ENCODE peak calls at places on chromosomes 16 and 17, in seven cellular contexts. One of them, this sample, is unnamed.

GRCh38 chr17:57114085-57114673 is 29.1 kb downstream of the AKAP1 start:
- DNase-seq in H9: peak
- DNase-seq in IMR-90: peak
- DNase-seq in mesendoderm: peak
- DNase-seq in mesenchymal stem cell: peak
- DNase-seq in neuronal stem cell: peak
- DNase-seq in trophoblast cell: no peak
- DNase-seq in this sample: peak

GRCh38 chr16:1071009-1071408 is 1.5 kb upstream of the SSTR5 start:
- DNase-seq in H9: no peak
- DNase-seq in IMR-90: no peak
- DNase-seq in mesendoderm: no peak
- DNase-seq in mesenchymal stem cell: no peak
- DNase-seq in neuronal stem cell: no peak
- DNase-seq in trophoblast cell: no peak
- DNase-seq in this sample: no peak

GRCh38 chr16:69424935-69425784 is 741 bp downstream of the CYB5B start:
- DNase-seq in H9: no peak
- DNase-seq in IMR-90: no peak
- DNase-seq in mesendoderm: no peak
- DNase-seq in mesenchymal stem cell: peak
- DNase-seq in neuronal stem cell: no peak
- DNase-seq in trophoblast cell: no peak
- DNase-seq in this sample: no peak

GRCh38 chr17:80043963-80044362 is 7.5 kb downstream of the CCDC40 start:
- DNase-seq in H9: no peak
- DNase-seq in IMR-90: no peak
- DNase-seq in mesendoderm: no peak
- DNase-seq in mesenchymal stem cell: no peak
- DNase-seq in neuronal stem cell: no peak
- DNase-seq in trophoblast cell: no peak
- DNase-seq in this sample: no peak

GRCh38 chr17:39794249-39794970 is 56.7 kb downstream of the GRB7 start:
- DNase-seq in H9: no peak
- DNase-seq in IMR-90: no peak
- DNase-seq in mesendoderm: no peak
- DNase-seq in mesenchymal stem cell: no peak
- DNase-seq in neuronal stem cell: no peak
- DNase-seq in trophoblast cell: no peak
- DNase-seq in this sample: no peak

GRCh38 chr16:49484454-49484853 is 110.8 kb downstream of the C16orf78 start:
- DNase-seq in H9: peak
- DNase-seq in IMR-90: no peak
- DNase-seq in mesendoderm: peak
- DNase-seq in mesenchymal stem cell: peak
- DNase-seq in neuronal stem cell: peak
- DNase-seq in trophoblast cell: peak
- DNase-seq in this sample: peak

GRCh38 chr16:66961065-66961744 is at the start of gene CES3:
- DNase-seq in H9: peak
- DNase-seq in IMR-90: peak
- DNase-seq in mesendoderm: peak
- DNase-seq in mesenchymal stem cell: peak
- DNase-seq in neuronal stem cell: peak
- DNase-seq in trophoblast cell: peak
- DNase-seq in this sample: peak

GRCh38 chr16:1832831-1833454 is 5.9 kb downstream of the FAHD1 start:
- DNase-seq in H9: no peak
- DNase-seq in IMR-90: no peak
- DNase-seq in mesendoderm: no peak
- DNase-seq in mesenchymal stem cell: no peak
- DNase-seq in neuronal stem cell: no peak
- DNase-seq in trophoblast cell: no peak
- DNase-seq in this sample: no peak

GRCh38 chr17:1043601-1044251 is 46.8 kb downstream of the TIMM22 start:
- DNase-seq in H9: peak
- DNase-seq in IMR-90: no peak
- DNase-seq in mesendoderm: peak
- DNase-seq in mesenchymal stem cell: peak
- DNase-seq in neuronal stem cell: no peak
- DNase-seq in trophoblast cell: no peak
- DNase-seq in this sample: no peak

GRCh38 chr17:60047590-60047989 is 31.1 kb downstream of the HEATR6 start:
- DNase-seq in H9: no peak
- DNase-seq in IMR-90: no peak
- DNase-seq in mesendoderm: no peak
- DNase-seq in mesenchymal stem cell: no peak
- DNase-seq in neuronal stem cell: no peak
- DNase-seq in trophoblast cell: no peak
- DNase-seq in this sample: no peak

GRCh38 chr16:70710422-70711210 is 24.8 kb upstream of the MTSS2 start:
- DNase-seq in H9: no peak
- DNase-seq in IMR-90: no peak
- DNase-seq in mesendoderm: no peak
- DNase-seq in mesenchymal stem cell: no peak
- DNase-seq in neuronal stem cell: no peak
- DNase-seq in trophoblast cell: no peak
- DNase-seq in this sample: no peak

GRCh38 chr17:38415250-38416194 is 12.7 kb upstream of the ARHGAP23 start:
- DNase-seq in H9: peak
- DNase-seq in IMR-90: peak
- DNase-seq in mesendoderm: peak
- DNase-seq in mesenchymal stem cell: peak
- DNase-seq in neuronal stem cell: no peak
- DNase-seq in trophoblast cell: no peak
- DNase-seq in this sample: no peak

GRCh38 chr17:864315-864714 is 82.2 kb downstream of the MRM3 start:
- DNase-seq in H9: no peak
- DNase-seq in IMR-90: no peak
- DNase-seq in mesendoderm: no peak
- DNase-seq in mesenchymal stem cell: no peak
- DNase-seq in neuronal stem cell: no peak
- DNase-seq in trophoblast cell: no peak
- DNase-seq in this sample: no peak

GRCh38 chr16:9308300-9309209 is 217.1 kb downstream of the HAPSTR1 start:
- DNase-seq in H9: no peak
- DNase-seq in IMR-90: no peak
- DNase-seq in mesendoderm: no peak
- DNase-seq in mesenchymal stem cell: no peak
- DNase-seq in neuronal stem cell: no peak
- DNase-seq in trophoblast cell: no peak
- DNase-seq in this sample: no peak

GRCh38 chr16:9316008-9316407 is 224.6 kb downstream of the HAPSTR1 start:
- DNase-seq in H9: no peak
- DNase-seq in IMR-90: no peak
- DNase-seq in mesendoderm: no peak
- DNase-seq in mesenchymal stem cell: no peak
- DNase-seq in neuronal stem cell: no peak
- DNase-seq in trophoblast cell: no peak
- DNase-seq in this sample: no peak

GRCh38 chr16:9309844-9310243 is 218.4 kb downstream of the HAPSTR1 start:
- DNase-seq in H9: no peak
- DNase-seq in IMR-90: no peak
- DNase-seq in mesendoderm: no peak
- DNase-seq in mesenchymal stem cell: no peak
- DNase-seq in neuronal stem cell: no peak
- DNase-seq in trophoblast cell: no peak
- DNase-seq in this sample: no peak

GRCh38 chr16:9306753-9307152 is 215.3 kb downstream of the HAPSTR1 start:
- DNase-seq in H9: no peak
- DNase-seq in IMR-90: no peak
- DNase-seq in mesendoderm: no peak
- DNase-seq in mesenchymal stem cell: no peak
- DNase-seq in neuronal stem cell: no peak
- DNase-seq in trophoblast cell: no peak
- DNase-seq in this sample: no peak

GRCh38 chr16:9311303-9311954 is 220.0 kb downstream of the HAPSTR1 start:
- DNase-seq in H9: peak
- DNase-seq in IMR-90: no peak
- DNase-seq in mesendoderm: peak
- DNase-seq in mesenchymal stem cell: no peak
- DNase-seq in neuronal stem cell: no peak
- DNase-seq in trophoblast cell: no peak
- DNase-seq in this sample: peak
- H3K23ac ChIP-seq in H9: no peak
- H3K23ac ChIP-seq in IMR-90: no peak
- H3K23ac ChIP-seq in mesendoderm: no peak
- H3K23ac ChIP-seq in mesenchymal stem cell: no peak
- H3K23ac ChIP-seq in neuronal stem cell: no peak
- H3K23ac ChIP-seq in trophoblast cell: no peak
- H3K23ac ChIP-seq in this sample: no peak

DNA sequence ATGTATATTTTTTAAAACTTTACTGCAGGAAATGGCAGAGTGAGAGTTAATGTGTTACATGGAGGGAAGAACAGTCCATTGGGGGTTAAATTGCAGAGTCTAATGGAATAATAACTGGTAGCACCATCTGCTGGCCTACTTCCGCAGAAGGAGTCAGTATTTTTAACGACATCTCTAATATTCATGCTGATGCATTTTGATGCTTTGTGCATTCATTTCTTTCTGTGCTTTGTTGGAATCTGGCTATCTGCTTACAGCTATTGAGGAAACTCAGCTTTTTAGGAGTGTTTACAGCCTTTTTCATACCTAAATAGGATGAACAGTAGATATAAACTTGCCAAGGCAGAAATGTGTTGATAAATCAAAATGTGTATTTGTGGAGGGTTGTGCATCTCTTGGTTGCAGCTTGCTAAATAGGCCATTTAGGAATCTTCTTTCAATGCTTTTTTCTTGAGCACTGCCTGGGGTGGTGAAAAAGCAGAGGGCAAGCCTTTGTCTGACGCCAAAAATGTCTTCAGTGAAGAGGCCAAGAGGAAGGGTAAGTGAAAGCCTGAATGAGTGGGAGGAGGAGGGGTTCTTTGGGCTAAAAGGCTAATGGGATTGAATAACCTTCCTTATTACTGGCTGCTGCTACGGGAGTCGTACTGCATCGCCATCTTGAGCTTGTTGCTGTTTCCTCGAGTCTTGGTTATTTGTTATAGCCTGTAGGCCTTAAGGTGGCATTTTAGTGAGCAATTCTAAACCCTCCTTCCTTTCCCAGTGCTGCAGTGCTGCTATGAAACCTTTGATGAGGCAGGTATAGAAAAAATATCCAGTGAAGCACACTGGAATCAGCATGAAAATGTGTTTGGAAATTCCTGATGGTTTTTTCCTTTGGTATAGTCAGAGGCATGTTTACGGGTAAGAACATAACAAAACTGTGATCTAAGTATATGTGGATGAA is 153.3 kb downstream of the CHD9 start:
- DNase-seq in H9: peak
- DNase-seq in IMR-90: peak
- DNase-seq in mesendoderm: peak
- DNase-seq in mesenchymal stem cell: peak
- DNase-seq in neuronal stem cell: peak
- DNase-seq in trophoblast cell: peak
- DNase-seq in this sample: peak
- H3K23ac ChIP-seq in H9: no peak
- H3K23ac ChIP-seq in IMR-90: peak
- H3K23ac ChIP-seq in mesendoderm: no peak
- H3K23ac ChIP-seq in mesenchymal stem cell: no peak
- H3K23ac ChIP-seq in neuronal stem cell: no peak
- H3K23ac ChIP-seq in trophoblast cell: no peak
- H3K23ac ChIP-seq in this sample: no peak

GRCh38 chr16:77905356-77905920 is 116.9 kb upstream of the CLEC3A start:
- DNase-seq in H9: no peak
- DNase-seq in IMR-90: no peak
- DNase-seq in mesendoderm: no peak
- DNase-seq in mesenchymal stem cell: no peak
- DNase-seq in neuronal stem cell: no peak
- DNase-seq in trophoblast cell: no peak
- DNase-seq in this sample: no peak
- H3K23ac ChIP-seq in H9: no peak
- H3K23ac ChIP-seq in IMR-90: no peak
- H3K23ac ChIP-seq in mesendoderm: no peak
- H3K23ac ChIP-seq in mesenchymal stem cell: no peak
- H3K23ac ChIP-seq in neuronal stem cell: no peak
- H3K23ac ChIP-seq in trophoblast cell: no peak
- H3K23ac ChIP-seq in this sample: no peak

GRCh38 chr17:48234922-48235321 is 127.4 kb downstream of the SNX11 start:
- DNase-seq in H9: no peak
- DNase-seq in IMR-90: no peak
- DNase-seq in mesendoderm: no peak
- DNase-seq in mesenchymal stem cell: no peak
- DNase-seq in neuronal stem cell: no peak
- DNase-seq in trophoblast cell: no peak
- DNase-seq in this sample: no peak
- H3K23ac ChIP-seq in H9: no peak
- H3K23ac ChIP-seq in IMR-90: no peak
- H3K23ac ChIP-seq in mesendoderm: no peak
- H3K23ac ChIP-seq in mesenchymal stem cell: no peak
- H3K23ac ChIP-seq in neuronal stem cell: no peak
- H3K23ac ChIP-seq in trophoblast cell: no peak
- H3K23ac ChIP-seq in this sample: no peak